ENCODE peak calls at places on chromosomes 11 and 22, in four cellular contexts. N is NCI-H1092; D is AG04450; C is stimulated activated CD8-positive, alpha-beta memory T cell treated with anti-CD3 and anti-CD28 coated beads, Interleukin-4, amount 100 ng/mL, for 24 hours. J is an unnamed sample.
A peak's percentile ranks its signal among the peaks of the same experiment; 100 is the strongest.

GRCh38 chr22:38490915-38491314 is 15.2 kb downstream of the DDX17 start:
- DNase-seq in D (peak; percentile 54), N (no peak), C (no peak), J (no peak)

GRCh38 chr11:62910141-62910882 is 10.9 kb downstream of the CHRM1 start:
- DNase-seq in D (no peak), N (no peak), C (no peak), J (no peak)

GRCh38 chr11:75174781-75175370 is 24.0 kb downstream of the SLCO2B1 start:
- DNase-seq in D (no peak), N (no peak), C (no peak), J (no peak)

GRCh38 chr11:96149743-96150555 is 193.0 kb downstream of the MAML2 start:
- DNase-seq in N (no peak), D (peak; percentile 68), C (no peak), J (no peak)

GRCh38 chr22:23060612-23061400 is 9.5 kb upstream of the GNAZ start:
- DNase-seq in N (no peak), C (no peak), D (no peak), J (peak; percentile 48)

GRCh38 chr11:132838621-132839020 is 693.7 kb downstream of the OPCML start:
- DNase-seq in C (no peak), D (no peak), N (no peak), J (no peak)

GRCh38 chr22:47043835-47044721 is 281.6 kb downstream of the TBC1D22A start:
- DNase-seq in N (no peak), D (peak; percentile 4), C (no peak), J (peak; percentile 66)

GRCh38 chr22:39176067-39176621 is 23.7 kb upstream of the CBX7 start:
- DNase-seq in D (no peak), N (no peak), C (no peak), J (peak; percentile 77)

GRCh38 chr11:76448506-76448905 is 3.7 kb downstream of the EMSY start:
- DNase-seq in N (no peak), D (no peak), C (no peak), J (no peak)

GRCh38 chr11:65663634-65664200 is 1.0 kb upstream of the RELA start:
- DNase-seq in N (no peak), C (no peak), D (no peak), J (peak; percentile 80)

GRCh38 chr11:57903441-57904123 is 120.1 kb upstream of the OR9Q1 start:
- DNase-seq in N (no peak), C (no peak), D (no peak), J (no peak)

GRCh38 chr11:47179655-47179991 is 2.9 kb upstream of the ARFGAP2 start:
- DNase-seq in N (peak; percentile 40), D (no peak), C (no peak), J (no peak)

GRCh38 chr22:17773606-17774205 is 563 bp downstream of the BID start:
- DNase-seq in D (no peak), N (peak; percentile 65), C (peak; percentile 57), J (no peak)

GRCh38 chr11:36155770-36156485 is 133.3 kb downstream of the COMMD9 start:
- DNase-seq in N (no peak), D (peak; percentile 37), C (no peak), J (no peak)

GRCh38 chr22:38755911-38756532 is at the start of gene SUN2:
- DNase-seq in D (peak; percentile 34), C (peak; percentile 94), N (peak; percentile 80), J (peak; percentile 98)

GRCh38 chr22:50148991-50149721 is 21.4 kb upstream of the PANX2 start:
- DNase-seq in D (no peak), N (no peak), C (peak; percentile 56), J (peak; percentile 88)

GRCh38 chr22:20956258-20957117 is 10.6 kb upstream of the AIFM3 start:
- DNase-seq in C (no peak), N (no peak), D (no peak), J (peak; percentile 67)